ENCODE peak calls at places on chromosome X, in six cellular contexts. M is activated gamma-delta T cell, Q is left colon, O is Right ventricle myocardium superior, T is mesothelial cell of epicardium, L is AG04449. R is an unnamed sample.

GRCh38 chrX:97211070-97211469 is 327.4 kb downstream of the RPA4 start:
- DNase-seq in L (no peak), M (no peak), Q (no peak), T (no peak), O (no peak), R (no peak)

GRCh38 chrX:22795680-22796079 is 204.1 kb upstream of the DDX53 start:
- DNase-seq in Q (no peak), L (no peak), T (no peak), M (no peak), O (no peak), R (no peak)

GRCh38 chrX:103774070-103774642 is 2.5 kb upstream of the PLP1 start:
- DNase-seq in M (no peak), Q (no peak), T (no peak), O (no peak), L (no peak), R (no peak)

GRCh38 chrX:2523911-2524310 is 23.1 kb upstream of the DHRSX start:
- DNase-seq in L (no peak), T (no peak), O (no peak), M (no peak), Q (no peak), R (no peak)

GRCh38 chrX:153339662-153340061 is 5.7 kb downstream of the ZNF275 start:
- DNase-seq in L (no peak), M (no peak), T (no peak), Q (no peak), O (no peak), R (no peak)

GRCh38 chrX:10242036-10242435 is 85.3 kb downstream of the CLCN4 start:
- DNase-seq in T (no peak), Q (no peak), O (no peak), M (no peak), L (no peak), R (no peak)

GRCh38 chrX:20913760-20914159 is 460.5 kb upstream of the CNKSR2 start:
- DNase-seq in M (no peak), T (peak), O (no peak), L (no peak), Q (no peak), R (no peak)

GRCh38 chrX:68936608-68937007 is 107.8 kb downstream of the EFNB1 start:
- DNase-seq in L (peak), T (no peak), O (no peak), Q (no peak), M (no peak), R (no peak)

GRCh38 chrX:9515464-9515863 is 50.6 kb downstream of the TBL1X start:
- DNase-seq in Q (no peak), L (no peak), T (no peak), O (no peak), M (no peak), R (no peak)